ENCODE peak calls at places on chromosomes 1 and 21, in seven cellular contexts. One of them, this sample, is unnamed.

GRCh38 chr21:32192291-32192690 is 86.6 kb downstream of the MIS18A start:
- DNase-seq in OCI-LY7: no peak
- DNase-seq in IMR-90: no peak
- DNase-seq in fibroblast of lung: no peak
- DNase-seq in SK-N-SH: no peak
- DNase-seq in PC-9: no peak
- DNase-seq in DND-41: no peak
- DNase-seq in this sample: no peak

GRCh38 chr1:109721046-109721445 is 9.0 kb downstream of the GSTM5 start:
- DNase-seq in OCI-LY7: no peak
- DNase-seq in IMR-90: peak; percentile 5
- DNase-seq in fibroblast of lung: peak; percentile 17
- DNase-seq in SK-N-SH: no peak
- DNase-seq in PC-9: no peak
- DNase-seq in DND-41: no peak
- DNase-seq in this sample: no peak

GRCh38 chr1:209661081-209661480 is 8.9 kb upstream of the LAMB3 start:
- DNase-seq in OCI-LY7: no peak
- DNase-seq in IMR-90: no peak
- DNase-seq in fibroblast of lung: no peak
- DNase-seq in SK-N-SH: no peak
- DNase-seq in PC-9: no peak
- DNase-seq in DND-41: no peak
- DNase-seq in this sample: no peak

GRCh38 chr1:165144757-165145397 is 211.6 kb downstream of the LMX1A start:
- DNase-seq in OCI-LY7: peak; percentile 42
- DNase-seq in IMR-90: peak; percentile 44
- DNase-seq in fibroblast of lung: peak; percentile 25
- DNase-seq in SK-N-SH: peak; percentile 38
- DNase-seq in PC-9: no peak
- DNase-seq in DND-41: peak; percentile 52
- DNase-seq in this sample: peak; percentile 85

GRCh38 chr1:114094675-114095074 is 59.0 kb downstream of the SYT6 start:
- DNase-seq in OCI-LY7: no peak
- DNase-seq in IMR-90: no peak
- DNase-seq in fibroblast of lung: no peak
- DNase-seq in SK-N-SH: no peak
- DNase-seq in PC-9: no peak
- DNase-seq in DND-41: no peak
- DNase-seq in this sample: no peak

GRCh38 chr1:176854725-176855433 is 309.6 kb downstream of the ASTN1 start:
- DNase-seq in OCI-LY7: no peak
- DNase-seq in IMR-90: no peak
- DNase-seq in fibroblast of lung: no peak
- DNase-seq in SK-N-SH: no peak
- DNase-seq in PC-9: no peak
- DNase-seq in DND-41: no peak
- DNase-seq in this sample: no peak

GRCh38 chr1:27634982-27635362 is at the start of gene FGR:
- DNase-seq in OCI-LY7: no peak
- DNase-seq in IMR-90: no peak
- DNase-seq in fibroblast of lung: no peak
- DNase-seq in SK-N-SH: no peak
- DNase-seq in PC-9: no peak
- DNase-seq in DND-41: no peak
- DNase-seq in this sample: peak; percentile 44

GRCh38 chr1:77514871-77515776 is 167.3 kb downstream of the ZZZ3 start:
- DNase-seq in OCI-LY7: peak; percentile 37
- DNase-seq in IMR-90: peak; percentile 54
- DNase-seq in fibroblast of lung: peak; percentile 71
- DNase-seq in SK-N-SH: no peak
- DNase-seq in PC-9: no peak
- DNase-seq in DND-41: no peak
- DNase-seq in this sample: peak; percentile 83

GRCh38 chr1:40036574-40036973 is 4.0 kb upstream of the CAP1 start:
- DNase-seq in OCI-LY7: no peak
- DNase-seq in IMR-90: peak; percentile 87
- DNase-seq in fibroblast of lung: peak; percentile 93
- DNase-seq in SK-N-SH: peak; percentile 27
- DNase-seq in PC-9: no peak
- DNase-seq in DND-41: no peak
- DNase-seq in this sample: no peak

GRCh38 chr1:145885738-145886287 is at the start of gene ANKRD35:
- DNase-seq in OCI-LY7: peak; percentile 81
- DNase-seq in IMR-90: peak; percentile 34
- DNase-seq in fibroblast of lung: peak; percentile 45
- DNase-seq in SK-N-SH: peak; percentile 95
- DNase-seq in PC-9: peak; percentile 59
- DNase-seq in DND-41: peak; percentile 87
- DNase-seq in this sample: peak; percentile 93

GRCh38 chr1:212368073-212368484 is 46.6 kb downstream of the PACC1 start:
- DNase-seq in OCI-LY7: peak; percentile 76
- DNase-seq in IMR-90: peak; percentile 81
- DNase-seq in fibroblast of lung: peak; percentile 59
- DNase-seq in SK-N-SH: peak; percentile 60
- DNase-seq in PC-9: peak; percentile 67
- DNase-seq in DND-41: peak; percentile 64
- DNase-seq in this sample: peak; percentile 89

GRCh38 chr1:232950919-232951579 is 638 bp downstream of the NTPCR start:
- DNase-seq in OCI-LY7: peak; percentile 33
- DNase-seq in IMR-90: peak; percentile 17
- DNase-seq in fibroblast of lung: peak; percentile 70
- DNase-seq in SK-N-SH: peak; percentile 27
- DNase-seq in PC-9: peak; percentile 32
- DNase-seq in DND-41: peak; percentile 37
- DNase-seq in this sample: peak; percentile 34

GRCh38 chr1:159879977-159880376 is 17.5 kb upstream of the VSIG8 start:
- DNase-seq in OCI-LY7: no peak
- DNase-seq in IMR-90: peak; percentile 87
- DNase-seq in fibroblast of lung: peak; percentile 76
- DNase-seq in SK-N-SH: no peak
- DNase-seq in PC-9: peak; percentile 59
- DNase-seq in DND-41: no peak
- DNase-seq in this sample: no peak

GRCh38 chr1:37549341-37549740 is 4.8 kb downstream of the SNIP1 start:
- DNase-seq in OCI-LY7: no peak
- DNase-seq in IMR-90: peak; percentile 44
- DNase-seq in fibroblast of lung: peak; percentile 62
- DNase-seq in SK-N-SH: no peak
- DNase-seq in PC-9: no peak
- DNase-seq in DND-41: no peak
- DNase-seq in this sample: no peak

GRCh38 chr1:104733866-104734265 is 984.2 kb downstream of the AMY1C start:
- DNase-seq in OCI-LY7: no peak
- DNase-seq in IMR-90: no peak
- DNase-seq in fibroblast of lung: no peak
- DNase-seq in SK-N-SH: no peak
- DNase-seq in PC-9: no peak
- DNase-seq in DND-41: no peak
- DNase-seq in this sample: no peak

GRCh38 chr1:28199328-28200233 is 23.1 kb upstream of the PTAFR start:
- DNase-seq in OCI-LY7: no peak
- DNase-seq in IMR-90: no peak
- DNase-seq in fibroblast of lung: no peak
- DNase-seq in SK-N-SH: no peak
- DNase-seq in PC-9: no peak
- DNase-seq in DND-41: no peak
- DNase-seq in this sample: no peak

GRCh38 chr1:32346532-32347157 is 10.6 kb upstream of the MARCKSL1 start:
- DNase-seq in OCI-LY7: no peak
- DNase-seq in IMR-90: no peak
- DNase-seq in fibroblast of lung: no peak
- DNase-seq in SK-N-SH: no peak
- DNase-seq in PC-9: no peak
- DNase-seq in DND-41: no peak
- DNase-seq in this sample: no peak

GRCh38 chr1:32341186-32341757 is 5.2 kb upstream of the MARCKSL1 start:
- DNase-seq in OCI-LY7: no peak
- DNase-seq in IMR-90: no peak
- DNase-seq in fibroblast of lung: no peak
- DNase-seq in SK-N-SH: no peak
- DNase-seq in PC-9: no peak
- DNase-seq in DND-41: no peak
- DNase-seq in this sample: no peak

GRCh38 chr1:32349211-32349708 is 13.0 kb downstream of the FAM229A start:
- DNase-seq in OCI-LY7: no peak
- DNase-seq in IMR-90: peak; percentile 81
- DNase-seq in fibroblast of lung: peak; percentile 64
- DNase-seq in SK-N-SH: no peak
- DNase-seq in PC-9: no peak
- DNase-seq in DND-41: no peak
- DNase-seq in this sample: no peak

GRCh38 chr1:32342704-32343103 is 6.7 kb upstream of the MARCKSL1 start:
- DNase-seq in OCI-LY7: no peak
- DNase-seq in IMR-90: no peak
- DNase-seq in fibroblast of lung: no peak
- DNase-seq in SK-N-SH: no peak
- DNase-seq in PC-9: no peak
- DNase-seq in DND-41: no peak
- DNase-seq in this sample: no peak

GRCh38 chr1:32345289-32345827 is 9.3 kb upstream of the MARCKSL1 start:
- DNase-seq in OCI-LY7: no peak
- DNase-seq in IMR-90: peak; percentile 45
- DNase-seq in fibroblast of lung: peak; percentile 56
- DNase-seq in SK-N-SH: no peak
- DNase-seq in PC-9: peak; percentile 46
- DNase-seq in DND-41: no peak
- DNase-seq in this sample: no peak
- H3K4me2 ChIP-seq in OCI-LY7: no peak overlapping the region
- H3K4me2 ChIP-seq in IMR-90: no peak overlapping the region
- H3K4me2 ChIP-seq in fibroblast of lung: no peak overlapping the region
- H3K4me2 ChIP-seq in SK-N-SH: no peak overlapping the region
- H3K4me2 ChIP-seq in PC-9: peak overlapping the region; percentile 35
- H3K4me2 ChIP-seq in DND-41: no peak overlapping the region
- H3K4me2 ChIP-seq in this sample: no peak overlapping the region

GRCh38 chr1:22508991-22509390 is 54.3 kb upstream of the EPHA8 start:
- DNase-seq in OCI-LY7: no peak
- DNase-seq in IMR-90: no peak
- DNase-seq in fibroblast of lung: no peak
- DNase-seq in SK-N-SH: no peak
- DNase-seq in PC-9: no peak
- DNase-seq in DND-41: no peak
- DNase-seq in this sample: no peak
- H3K36me3 ChIP-seq in OCI-LY7: peaks cover 76% of the 10 kb centered on the region
- H3K36me3 ChIP-seq in IMR-90: peaks cover 36% of the 10 kb centered on the region
- H3K36me3 ChIP-seq in fibroblast of lung: peaks cover 6% of the 10 kb centered on the region
- H3K36me3 ChIP-seq in SK-N-SH: peaks cover 69% of the 10 kb centered on the region
- H3K36me3 ChIP-seq in PC-9: no peaks in the 10 kb centered on the region
- H3K36me3 ChIP-seq in DND-41: peaks cover 81% of the 10 kb centered on the region
- H3K36me3 ChIP-seq in this sample: peaks cover 42% of the 10 kb centered on the region

GRCh38 chr1:63713627-63714481 is 60.0 kb upstream of the ROR1 start:
- DNase-seq in OCI-LY7: no peak
- DNase-seq in IMR-90: peak; percentile 93
- DNase-seq in fibroblast of lung: peak; percentile 92
- DNase-seq in SK-N-SH: no peak
- DNase-seq in PC-9: peak; percentile 43
- DNase-seq in DND-41: peak; percentile 9
- DNase-seq in this sample: no peak
- H3K4me2 ChIP-seq in OCI-LY7: no peak overlapping the region
- H3K4me2 ChIP-seq in IMR-90: peak overlapping the region; percentile 50
- H3K4me2 ChIP-seq in fibroblast of lung: peak overlapping the region; percentile 3
- H3K4me2 ChIP-seq in SK-N-SH: no peak overlapping the region
- H3K4me2 ChIP-seq in PC-9: no peak overlapping the region
- H3K4me2 ChIP-seq in DND-41: no peak overlapping the region
- H3K4me2 ChIP-seq in this sample: no peak overlapping the region

GRCh38 chr1:19892129-19892528 is 9.9 kb downstream of the OTUD3 start:
- DNase-seq in OCI-LY7: no peak
- DNase-seq in IMR-90: no peak
- DNase-seq in fibroblast of lung: no peak
- DNase-seq in SK-N-SH: no peak
- DNase-seq in PC-9: no peak
- DNase-seq in DND-41: no peak
- DNase-seq in this sample: no peak

GRCh38 chr1:19892628-19893168 is 10.5 kb downstream of the OTUD3 start:
- DNase-seq in OCI-LY7: no peak
- DNase-seq in IMR-90: peak; percentile 32
- DNase-seq in fibroblast of lung: peak; percentile 29
- DNase-seq in SK-N-SH: no peak
- DNase-seq in PC-9: no peak
- DNase-seq in DND-41: no peak
- DNase-seq in this sample: no peak

GRCh38 chr1:19894218-19894617 is 12.0 kb downstream of the OTUD3 start:
- DNase-seq in OCI-LY7: no peak
- DNase-seq in IMR-90: no peak
- DNase-seq in fibroblast of lung: peak; percentile 68
- DNase-seq in SK-N-SH: no peak
- DNase-seq in PC-9: peak; percentile 35
- DNase-seq in DND-41: no peak
- DNase-seq in this sample: no peak

GRCh38 chr1:19889656-19890055 is 7.5 kb downstream of the OTUD3 start:
- DNase-seq in OCI-LY7: no peak
- DNase-seq in IMR-90: no peak
- DNase-seq in fibroblast of lung: no peak
- DNase-seq in SK-N-SH: no peak
- DNase-seq in PC-9: no peak
- DNase-seq in DND-41: no peak
- DNase-seq in this sample: no peak

GRCh38 chr1:19893687-19894086 is 11.5 kb downstream of the OTUD3 start:
- DNase-seq in OCI-LY7: no peak
- DNase-seq in IMR-90: no peak
- DNase-seq in fibroblast of lung: no peak
- DNase-seq in SK-N-SH: no peak
- DNase-seq in PC-9: no peak
- DNase-seq in DND-41: no peak
- DNase-seq in this sample: no peak
- H3K36me3 ChIP-seq in OCI-LY7: peaks cover 82% of the 10 kb centered on the region
- H3K36me3 ChIP-seq in IMR-90: peaks cover 20% of the 10 kb centered on the region
- H3K36me3 ChIP-seq in fibroblast of lung: peaks cover 7% of the 10 kb centered on the region
- H3K36me3 ChIP-seq in SK-N-SH: peaks cover 73% of the 10 kb centered on the region
- H3K36me3 ChIP-seq in PC-9: no peaks in the 10 kb centered on the region
- H3K36me3 ChIP-seq in DND-41: peaks cover 80% of the 10 kb centered on the region
- H3K36me3 ChIP-seq in this sample: peaks cover 9% of the 10 kb centered on the region

DNA sequence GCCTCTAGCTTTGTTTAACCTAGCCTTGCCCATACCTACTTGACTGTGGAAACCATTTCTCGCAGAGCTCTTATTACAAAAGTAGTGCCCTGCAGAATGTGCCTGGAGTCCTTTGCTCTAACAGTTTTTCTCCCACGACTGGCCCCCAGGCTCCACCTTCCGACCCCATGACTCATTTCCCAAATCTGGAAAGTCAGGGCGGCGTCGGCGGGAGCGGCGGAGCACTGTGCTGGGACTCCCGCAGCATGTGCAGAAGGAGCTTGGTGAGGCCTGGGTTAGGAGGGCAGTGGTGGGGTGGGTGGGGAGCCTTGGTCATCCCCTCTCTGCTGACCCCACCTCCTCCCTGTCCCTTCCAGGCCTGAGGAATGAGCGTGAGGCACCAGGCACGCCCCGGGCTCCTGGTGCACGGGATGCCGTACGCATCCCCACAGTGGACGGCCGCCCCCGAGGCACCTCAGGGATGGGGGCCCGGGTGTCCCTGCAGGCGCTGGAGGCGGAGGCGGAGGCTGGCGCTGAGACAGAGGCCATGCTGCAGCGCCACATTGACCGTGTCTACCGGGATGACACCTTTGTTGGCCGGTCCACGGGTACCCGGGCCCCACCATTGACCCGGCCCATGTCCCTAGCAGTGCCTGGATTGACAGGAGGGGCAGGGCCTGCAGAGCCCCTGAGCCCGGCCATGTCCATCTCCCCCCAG is 47.5 kb downstream of the YARS1 start:
- DNase-seq in OCI-LY7: no peak
- DNase-seq in IMR-90: peak; percentile 45
- DNase-seq in fibroblast of lung: peak; percentile 56
- DNase-seq in SK-N-SH: no peak
- DNase-seq in PC-9: peak; percentile 80
- DNase-seq in DND-41: no peak
- DNase-seq in this sample: no peak
- H3K4me2 ChIP-seq in OCI-LY7: no peak overlapping the region
- H3K4me2 ChIP-seq in IMR-90: no peak overlapping the region
- H3K4me2 ChIP-seq in fibroblast of lung: no peak overlapping the region
- H3K4me2 ChIP-seq in SK-N-SH: peak overlapping the region; percentile 35
- H3K4me2 ChIP-seq in PC-9: peak overlapping the region; percentile 43
- H3K4me2 ChIP-seq in DND-41: no peak overlapping the region
- H3K4me2 ChIP-seq in this sample: no peak overlapping the region

This sample was measured in GM23338.